ENCODE peak calls at places on chromosome 11, in six cellular contexts. V, E, F, O, K and C are unnamed samples.

GRCh38 chr11:125404136-125404810 is 91.8 kb downstream of the FEZ1 start:
- DNase-seq in V (no peak), E (peak), F (no peak), O (no peak), K (peak), C (peak)

GRCh38 chr11:62338218-62338617 is 970 bp downstream of the ASRGL1 start:
- DNase-seq in V (no peak), E (no peak), F (no peak), O (no peak), K (no peak), C (no peak)

GRCh38 chr11:8403310-8403709 is 139.6 kb upstream of the LMO1 start:
- DNase-seq in V (no peak), E (no peak), F (no peak), O (no peak), K (peak), C (peak)

GRCh38 chr11:87819141-87819540 is 356.1 kb downstream of the RAB38 start:
- DNase-seq in V (no peak), E (no peak), F (no peak), O (no peak), K (no peak), C (peak)

GRCh38 chr11:65546217-65546958 is 11.8 kb downstream of the LTBP3 start:
- DNase-seq in V (peak), E (peak), F (peak), O (peak), K (no peak), C (no peak)

GRCh38 chr11:98300777-98301176 is 720.0 kb upstream of the CNTN5 start:
- DNase-seq in V (no peak), E (no peak), F (no peak), O (no peak), K (no peak), C (peak)

GRCh38 chr11:15930442-15931025 is 425.8 kb downstream of the SOX6 start:
- DNase-seq in V (no peak), E (no peak), F (no peak), O (no peak), K (no peak), C (no peak)

GRCh38 chr11:111514216-111515031 is at the start of gene HOATZ:
- DNase-seq in V (no peak), E (peak), F (no peak), O (no peak), K (no peak), C (no peak)

GRCh38 chr11:125345706-125346561 is 150.1 kb downstream of the FEZ1 start:
- DNase-seq in V (peak), E (peak), F (peak), O (no peak), K (peak), C (peak)

GRCh38 chr11:129814244-129814992 is 1.2 kb upstream of the TMEM45B start:
- DNase-seq in V (no peak), E (peak), F (no peak), O (no peak), K (no peak), C (no peak)
- H3K4me3 ChIP-seq in V (no peak), E (no peak), F (no peak), O (no peak), K (no peak), C (no peak)

GRCh38 chr11:106286881-106287504 is 209.5 kb downstream of the AASDHPPT start:
- DNase-seq in V (no peak), E (no peak), F (no peak), O (no peak), K (no peak), C (no peak)

GRCh38 chr11:106276859-106277436 is 199.5 kb downstream of the AASDHPPT start:
- DNase-seq in V (no peak), E (no peak), F (no peak), O (no peak), K (peak), C (peak)

GRCh38 chr11:106280041-106280440 is 202.6 kb downstream of the AASDHPPT start:
- DNase-seq in V (no peak), E (no peak), F (no peak), O (no peak), K (no peak), C (no peak)

GRCh38 chr11:106278391-106278790 is 200.9 kb downstream of the AASDHPPT start:
- DNase-seq in V (no peak), E (no peak), F (no peak), O (no peak), K (peak), C (peak)

GRCh38 chr11:106281455-106282173 is 204.2 kb downstream of the AASDHPPT start:
- DNase-seq in V (no peak), E (no peak), F (no peak), O (no peak), K (peak), C (peak)
- H3K4me3 ChIP-seq in V (no peak), E (no peak), F (no peak), O (no peak), K (no peak), C (no peak)

GRCh38 chr11:86799680-86800075 is 664 bp upstream of the PRSS23 start:
- DNase-seq in V (no peak), E (no peak), F (no peak), O (no peak), K (no peak), C (peak)
- H3K4me3 ChIP-seq in V (peak), E (peak), F (peak), O (no peak), K (peak), C (peak)

DNA sequence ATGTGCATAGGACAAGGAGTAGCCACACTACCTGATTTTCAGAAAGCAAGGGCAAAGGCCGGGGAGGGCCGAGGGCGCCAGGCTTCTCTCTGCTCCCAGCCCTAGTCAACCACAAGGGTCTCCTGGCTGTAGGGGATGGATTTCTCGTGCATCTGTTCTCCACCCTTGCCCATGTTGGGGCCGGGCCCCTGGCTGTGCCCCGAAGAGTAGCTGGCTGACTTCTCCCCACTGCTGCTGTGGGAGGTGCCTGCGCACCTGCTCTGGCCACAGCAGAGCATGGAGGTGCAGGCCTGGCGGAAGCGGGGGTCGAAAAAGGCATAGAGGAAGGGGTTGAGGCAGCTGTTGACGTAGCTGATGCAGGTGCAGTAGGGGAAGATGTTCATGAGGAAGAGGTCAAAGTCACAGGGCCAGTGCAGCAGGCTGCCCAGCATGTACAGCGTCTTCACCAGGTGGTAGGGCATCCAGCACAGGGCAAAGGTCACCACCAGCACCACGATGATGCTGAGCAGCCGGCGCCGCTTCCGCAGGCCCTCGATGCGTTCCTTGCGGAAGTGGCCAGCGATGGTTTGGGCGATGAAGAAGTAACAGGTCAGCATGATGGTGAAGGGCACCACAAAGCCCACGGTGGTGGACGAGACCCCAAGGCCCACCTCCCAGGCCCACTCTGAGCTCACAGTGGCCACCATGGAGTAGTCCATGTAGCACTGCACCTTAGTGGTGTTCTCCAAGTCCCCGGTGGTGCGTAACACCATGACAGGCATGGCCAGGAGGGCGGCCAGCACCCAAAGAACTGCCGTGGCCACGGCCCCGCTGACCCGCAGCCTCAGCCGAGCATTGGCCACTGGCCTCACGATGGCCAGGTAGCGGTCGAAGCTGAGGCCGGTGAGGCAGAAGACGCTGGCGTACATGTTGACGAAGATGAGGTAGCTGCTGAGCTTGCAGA is 1.0 kb downstream of the APLNR start:
- DNase-seq in V (no peak), E (no peak), F (no peak), O (no peak), K (no peak), C (no peak)
- H3K4me3 ChIP-seq in V (no peak), E (no peak), F (no peak), O (no peak), K (no peak), C (no peak)